ENCODE peak calls at places on chromosomes 1 and 21, in five cellular contexts. N is transverse colon, J is suprapubic skin, R is GM12878, B is GM12892. V is an unnamed sample.

GRCh38 chr1:244006961-244007360 is 44.1 kb upstream of the ZBTB18 start:
- DNase-seq in J (no peak), B (no peak), N (no peak), R (no peak), V (no peak)

GRCh38 chr1:109787845-109788605 is 24.3 kb upstream of the EPS8L3 start:
- DNase-seq in J (peak), N (peak), R (no peak), B (no peak), V (peak)

GRCh38 chr1:180522204-180522497 is 19.8 kb upstream of the ACBD6 start:
- DNase-seq in B (no peak), R (no peak), J (no peak), N (no peak), V (no peak)

GRCh38 chr1:111032295-111032897 is 68.7 kb upstream of the LRIF1 start:
- DNase-seq in R (no peak), B (no peak), N (peak), J (no peak), V (no peak)

GRCh38 chr1:89870998-89871397 is 50.2 kb downstream of the LRRC8D start:
- DNase-seq in B (no peak), R (no peak), N (no peak), J (no peak), V (no peak)

GRCh38 chr1:214551436-214552173 is at the start of gene PTPN14:
- DNase-seq in J (peak), N (peak), R (no peak), B (peak), V (peak)

GRCh38 chr1:1232224-1232800 is at the start of gene B3GALT6:
- DNase-seq in B (no peak), J (no peak), R (no peak), N (no peak), V (no peak)

GRCh38 chr1:162530985-162531319 is 30.6 kb upstream of the UAP1 start:
- DNase-seq in N (no peak), J (no peak), B (no peak), R (no peak), V (no peak)

GRCh38 chr1:180881806-180882509 is 30.7 kb upstream of the KIAA1614 start:
- DNase-seq in R (no peak), B (no peak), N (no peak), J (no peak), V (no peak)

GRCh38 chr21:38913120-38913975 is 107.6 kb downstream of the ETS2 start:
- DNase-seq in J (peak), R (no peak), B (no peak), N (peak), V (peak)

GRCh38 chr1:166039805-166040204 is 127.0 kb downstream of the FAM78B start:
- DNase-seq in B (no peak), N (no peak), R (no peak), J (no peak), V (no peak)

GRCh38 chr1:84300991-84301758 is at the start of gene SAMD13:
- DNase-seq in J (peak), R (peak), B (no peak), N (peak), V (no peak)

GRCh38 chr1:7207875-7208646 is 422.8 kb downstream of the CAMTA1 start:
- DNase-seq in R (no peak), J (no peak), N (peak), B (no peak), V (peak)

GRCh38 chr1:9867408-9868243 is 42.4 kb downstream of the CTNNBIP1 start:
- DNase-seq in B (peak), J (peak), N (peak), R (peak), V (peak)

GRCh38 chr1:125065821-125066180 is 3881.0 kb downstream of the SRGAP2C start:
- DNase-seq in N (no peak), R (no peak), J (peak), B (no peak), V (peak)

GRCh38 chr1:119712342-119713038 is 756 bp downstream of the PHGDH start:
- DNase-seq in N (peak), R (no peak), J (peak), B (no peak), V (no peak)

GRCh38 chr1:8374812-8375211 is 56.9 kb downstream of the SLC45A1 start:
- DNase-seq in R (no peak), J (no peak), N (peak), B (no peak), V (no peak)

GRCh38 chr1:41687007-41687406 is 202.5 kb upstream of the EDN2 start:
- DNase-seq in R (no peak), J (no peak), B (no peak), N (no peak), V (no peak)

GRCh38 chr1:114728553-114728952 is 12.0 kb upstream of the NRAS start:
- DNase-seq in B (no peak), J (no peak), N (no peak), R (no peak), V (no peak)

GRCh38 chr21:43884012-43884860 is 19.2 kb downstream of the AGPAT3 start:
- DNase-seq in N (peak), R (no peak), J (no peak), B (no peak), V (peak)

GRCh38 chr1:58885998-58886397 is 102.2 kb upstream of the JUN start:
- DNase-seq in J (no peak), B (no peak), R (no peak), N (no peak), V (no peak)

GRCh38 chr1:55699151-55699695 is 484.1 kb upstream of the USP24 start:
- DNase-seq in R (no peak), N (no peak), J (no peak), B (no peak), V (no peak)

GRCh38 chr1:240193699-240194098 is 102.0 kb downstream of the FMN2 start:
- DNase-seq in B (no peak), J (no peak), R (no peak), N (no peak), V (no peak)

GRCh38 chr1:202205523-202206190 is 12.1 kb downstream of the LGR6 start:
- DNase-seq in R (no peak), N (no peak), J (no peak), B (no peak), V (no peak)

GRCh38 chr1:5968161-5968736 is 24.0 kb downstream of the NPHP4 start:
- DNase-seq in B (no peak), N (no peak), R (no peak), J (no peak), V (no peak)

GRCh38 chr21:33586927-33587326 is 1.6 kb downstream of the DONSON start:
- DNase-seq in B (no peak), N (no peak), J (no peak), R (no peak), V (no peak)

GRCh38 chr1:248872752-248873408 is 14.0 kb upstream of the ZNF692 start:
- DNase-seq in J (no peak), B (no peak), R (peak), N (peak), V (peak)
- TF ChIP-seq POLR2A in J (no peak), B (no peak), R (no peak), N (no peak), V (no peak)

DNA sequence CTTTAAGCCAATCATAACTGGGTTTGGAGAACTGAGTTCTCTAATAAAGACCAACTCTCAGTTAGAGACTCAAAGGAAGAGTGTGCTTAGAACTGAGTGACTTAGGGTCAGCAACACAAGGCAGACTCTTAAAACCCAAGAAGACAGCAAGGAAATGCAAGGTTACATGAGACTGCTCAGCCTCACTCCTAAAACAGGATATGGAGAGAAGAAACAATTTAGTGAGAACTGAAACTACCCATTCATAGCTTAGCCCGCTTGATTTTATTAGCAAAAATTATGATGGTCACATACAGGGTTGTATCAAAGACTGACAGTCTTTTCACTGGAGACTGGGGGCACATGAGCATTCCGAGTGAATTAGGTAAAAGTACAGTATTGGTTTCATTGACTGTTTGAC is 78.9 kb upstream of the DMRTA2 start:
- DNase-seq in B (no peak), J (no peak), R (no peak), N (no peak), V (no peak)
- TF ChIP-seq POLR2AphosphoS5 in B (no peak), J (no peak), R (no peak), N (no peak), V (no peak)

DNA sequence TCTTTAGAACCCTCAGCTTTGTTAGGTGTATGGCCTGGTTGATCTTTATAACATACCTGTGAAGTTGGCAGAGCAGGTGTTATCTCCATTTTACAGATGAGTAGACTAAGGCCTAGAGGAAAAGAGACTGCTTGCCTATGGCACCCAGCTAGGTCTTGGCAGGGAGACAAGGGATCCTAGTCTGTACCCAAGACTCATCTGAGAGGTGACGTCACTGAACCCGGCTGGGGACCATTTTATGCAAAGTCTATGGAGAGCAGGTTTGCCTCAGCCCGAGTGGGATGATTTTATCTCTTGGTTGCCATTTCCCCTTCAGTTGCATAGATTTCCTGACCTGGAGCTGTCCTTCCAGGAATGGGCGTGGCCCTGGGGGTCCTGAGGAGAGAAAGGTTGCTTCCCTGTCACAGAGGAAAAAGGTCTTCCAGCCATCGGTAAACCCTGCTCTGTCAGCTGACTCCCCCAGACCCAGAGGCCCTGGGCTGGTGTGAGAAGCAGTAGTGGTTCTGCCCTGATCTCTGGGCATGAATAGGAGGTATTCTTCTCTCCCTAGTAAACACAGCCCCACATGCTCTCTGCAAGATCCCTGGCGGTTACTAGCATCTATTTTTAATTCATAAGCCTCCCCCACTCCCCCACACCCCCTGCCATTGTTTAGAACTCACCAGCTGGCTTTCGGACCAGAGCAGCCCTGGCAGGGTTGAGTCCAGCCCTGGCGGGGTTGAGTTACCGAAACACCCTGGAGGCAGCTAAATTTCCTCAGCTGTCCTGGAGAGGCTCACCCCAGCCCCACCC is 19.6 kb downstream of the TMCC2 start:
- DNase-seq in N (no peak), J (no peak), R (no peak), B (no peak), V (peak)
- TF ChIP-seq POLR2A in N (no peak), J (no peak), R (no peak), B (no peak), V (no peak)

DNA sequence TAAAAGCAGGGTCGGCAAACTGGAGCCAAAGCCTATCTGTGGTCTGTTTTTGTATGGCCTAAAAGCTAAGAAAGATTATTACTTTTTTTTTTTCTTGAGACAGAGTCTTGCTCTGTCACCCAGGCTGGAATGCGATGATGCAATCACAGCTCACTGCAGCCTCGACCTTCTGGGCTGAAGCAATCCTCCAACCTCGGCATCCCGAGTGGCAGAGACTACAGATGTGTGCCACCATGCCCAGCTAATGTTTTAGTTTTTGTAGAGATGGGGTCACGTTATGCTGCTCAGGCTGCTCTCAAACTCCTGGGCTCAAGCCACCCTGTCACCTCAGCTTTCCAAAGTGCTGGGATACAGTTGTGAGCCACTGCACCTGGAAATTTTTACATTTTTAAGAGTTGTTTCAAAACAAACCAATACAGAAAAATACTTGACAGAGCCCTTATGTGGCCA is 6.5 kb upstream of the GLRX2 start:
- DNase-seq in R (no peak), N (peak), B (no peak), J (no peak), V (no peak)
- TF ChIP-seq POLR2AphosphoS5 in R (no peak), N (no peak), B (no peak), J (no peak), V (peak)

GRCh38 chr1:150696995-150697927 is at the start of gene GOLPH3L:
- DNase-seq in N (peak), R (peak), J (peak), B (peak), V (peak)
- TF ChIP-seq POLR2A in N (peak), R (peak), J (no peak), B (no peak), V (no peak)

GRCh38 chr1:67889940-67890567 is 56.8 kb upstream of the GNG12 start:
- DNase-seq in N (no peak), B (no peak), R (no peak), J (no peak), V (no peak)
- TF ChIP-seq POLR2AphosphoS5 in N (no peak), B (no peak), R (no peak), J (no peak), V (no peak)

GRCh38 chr1:25232866-25233784 is 823 bp upstream of the SYF2 start:
- DNase-seq in B (peak), R (peak), J (peak), N (peak), V (peak)
- TF ChIP-seq POLR2A in B (no peak), R (no peak), J (no peak), N (no peak), V (no peak)

DNA sequence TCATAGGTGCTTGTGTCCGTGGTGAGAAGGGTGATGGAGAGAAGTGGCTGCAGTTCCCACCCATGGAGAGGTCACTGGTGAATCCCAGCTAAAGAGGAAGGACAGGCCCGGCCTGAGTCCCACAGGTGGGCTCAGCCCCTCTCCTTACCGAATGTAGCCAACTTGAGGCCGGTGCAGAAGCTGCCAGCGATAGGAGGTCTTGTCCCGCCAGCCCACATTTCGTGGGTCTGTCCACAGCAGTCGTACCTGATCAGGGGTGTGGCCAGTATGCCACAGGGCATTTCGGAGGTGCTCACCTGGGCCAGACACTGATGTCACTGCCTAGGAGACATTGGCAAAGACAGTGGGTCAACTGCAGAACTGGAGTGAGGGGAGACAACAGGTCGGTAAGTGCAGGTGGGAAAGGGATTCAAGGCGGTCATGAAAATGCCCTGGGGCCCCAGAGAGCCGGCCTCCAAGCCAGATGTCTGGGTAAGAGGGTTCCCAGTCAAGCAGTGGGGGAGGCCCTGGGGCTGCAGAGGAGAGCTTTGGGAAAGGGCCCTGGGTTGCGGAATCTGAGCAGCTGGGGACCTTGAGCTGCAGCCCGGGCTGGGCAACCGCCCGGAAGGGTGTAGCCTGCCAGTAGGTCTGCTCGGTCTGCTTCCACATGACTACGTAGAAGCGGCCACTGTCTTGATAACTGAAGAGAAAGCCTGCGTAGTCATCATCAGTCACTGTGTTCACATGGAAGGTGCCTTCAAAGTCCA is 10.6 kb downstream of the THBS3 start:
- DNase-seq in J (no peak), B (no peak), R (no peak), N (no peak), V (no peak)
- TF ChIP-seq POLR2AphosphoS5 in J (no peak), B (no peak), R (no peak), N (no peak), V (no peak)

DNA sequence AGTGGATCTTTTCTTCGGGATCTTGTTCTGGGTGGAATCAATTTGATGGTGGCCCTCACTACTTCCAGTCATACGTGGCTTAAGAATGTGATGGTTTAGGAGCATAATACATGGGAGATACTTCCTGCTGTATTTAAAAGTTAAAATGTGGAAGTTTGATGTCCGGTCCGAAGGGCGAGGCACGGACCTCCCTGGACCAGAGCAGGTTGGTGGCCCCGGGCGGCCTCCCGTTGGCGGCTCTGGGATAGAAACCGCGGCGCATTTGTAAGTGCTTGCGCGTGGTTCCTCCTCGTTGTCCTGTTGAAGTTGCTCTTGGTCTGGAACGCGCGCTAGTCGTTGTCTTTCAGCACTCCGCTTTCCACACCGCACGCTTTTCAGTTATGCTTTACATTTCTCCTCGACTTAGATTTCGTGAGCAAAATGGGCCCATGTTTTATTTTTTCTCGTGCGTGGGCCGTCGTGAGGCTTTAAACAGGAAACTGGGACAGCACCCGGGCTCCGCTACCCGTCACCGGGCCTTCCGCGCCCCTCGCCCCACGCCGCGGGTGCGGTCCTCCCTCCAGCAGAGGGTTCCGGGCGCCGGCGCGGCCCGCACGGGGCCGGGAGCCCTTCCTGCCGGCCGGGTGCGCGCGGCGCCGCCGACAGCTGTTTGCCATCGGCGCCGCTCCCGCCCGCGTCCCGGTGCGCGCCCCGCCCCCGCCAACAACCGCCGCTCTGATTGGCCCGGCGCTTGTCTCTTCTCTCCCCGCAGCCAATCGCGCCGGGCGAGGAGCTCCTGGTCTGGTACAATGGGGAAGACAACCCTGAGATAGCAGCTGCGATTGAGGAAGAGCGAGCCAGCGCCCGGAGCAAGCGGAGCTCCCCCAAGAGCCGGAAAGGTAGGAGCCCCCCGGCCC is 48.9 kb downstream of the PRDM2 start:
- DNase-seq in B (peak), J (peak), R (peak), N (peak), V (peak)
- TF ChIP-seq POLR2A in B (peak), J (no peak), R (peak), N (peak), V (peak)

V was measured in spleen.